ENCODE peak calls at places on chromosomes 6 and 20, in four cellular contexts. K is CD8-positive, alpha-beta memory T cell; A is lung; G is anterior cingulate cortex. I is an unnamed sample.

GRCh38 chr20:37397076-37397953 is 51.4 kb downstream of the SRC start:
- DNase-seq in A (no peak), G (no peak), K (no peak), I (no peak)

GRCh38 chr20:63116412-63117106 is 99.4 kb downstream of the YTHDF1 start:
- DNase-seq in G (no peak), A (no peak), K (no peak), I (no peak)

GRCh38 chr20:4894981-4895381 is 106.3 kb downstream of the SLC23A2 start:
- DNase-seq in K (no peak), A (no peak), G (no peak), I (no peak)

GRCh38 chr6:71496018-71496800 is 207.6 kb downstream of the OGFRL1 start:
- DNase-seq in K (no peak), G (no peak), A (no peak), I (no peak)

GRCh38 chr20:46185353-46185752 is 67.2 kb downstream of the CD40 start:
- DNase-seq in A (no peak), G (no peak), K (no peak), I (no peak)

GRCh38 chr6:130482645-130483390 is 117.0 kb downstream of the TMEM200A start:
- DNase-seq in G (no peak), A (no peak), K (no peak), I (no peak)

GRCh38 chr6:31720196-31720770 is 1.3 kb downstream of the LY6G6C start:
- DNase-seq in A (no peak), G (no peak), K (no peak), I (no peak)

GRCh38 chr6:127328043-127328442 is 15.4 kb downstream of the ECHDC1 start:
- DNase-seq in A (no peak), G (no peak), K (no peak), I (no peak)

I was measured in mucosa of gallbladder.